ENCODE peak calls at places on chromosomes 13 and 19, in four cellular contexts. B is fibroblast of lung, E is HuH-7.5, L is neural crest cell. T is an unnamed sample.

GRCh38 chr13:110583178-110583865 is 21.8 kb upstream of the RAB20 start:
- DNase-seq in E (no peak), L (no peak), B (no peak), T (peak)

GRCh38 chr19:39402417-39403297 is 4.0 kb upstream of the ZFP36 start:
- DNase-seq in L (peak), B (peak), E (peak), T (peak)

GRCh38 chr19:16476401-16476800 is 4.6 kb upstream of the EPS15L1 start:
- DNase-seq in L (no peak), B (no peak), E (no peak), T (no peak)

GRCh38 chr19:4187313-4188122 is 5.0 kb downstream of the ANKRD24 start:
- DNase-seq in B (no peak), L (no peak), E (no peak), T (no peak)

GRCh38 chr13:43573361-43573740 is 213.4 kb downstream of the ENOX1 start:
- DNase-seq in L (no peak), E (no peak), B (no peak), T (no peak)

GRCh38 chr19:50657672-50658437 is 8.6 kb downstream of the C19orf81 start:
- DNase-seq in B (peak), L (peak), E (no peak), T (no peak)

GRCh38 chr13:48585456-48585840 is 52.6 kb upstream of the RCBTB2 start:
- DNase-seq in B (peak), E (no peak), L (peak), T (no peak)

GRCh38 chr19:18450934-18451836 is 13.3 kb upstream of the ISYNA1 start:
- DNase-seq in L (peak), B (peak), E (peak), T (no peak)

GRCh38 chr19:5128932-5129389 is 160.0 kb downstream of the KDM4B start:
- DNase-seq in B (peak), L (no peak), E (no peak), T (no peak)

GRCh38 chr19:4216832-4217231 is 12.5 kb upstream of the EBI3 start:
- DNase-seq in B (no peak), L (no peak), E (no peak), T (no peak)

GRCh38 chr19:18645035-18645511 is 8.2 kb downstream of the KLHL26 start:
- DNase-seq in E (no peak), L (no peak), B (no peak), T (no peak)

GRCh38 chr19:1806184-1807029 is 5.7 kb downstream of the ATP8B3 start:
- DNase-seq in B (no peak), L (no peak), E (no peak), T (no peak)

GRCh38 chr13:113652404-113653263 is 5.4 kb downstream of the ATP4B start:
- DNase-seq in L (no peak), B (no peak), E (no peak), T (peak)

GRCh38 chr13:77325371-77325941 is 1.4 kb downstream of the MYCBP2 start:
- DNase-seq in B (peak), E (no peak), L (no peak), T (no peak)

GRCh38 chr13:108920137-108920536 is 290.7 kb downstream of the MYO16 start:
- DNase-seq in B (no peak), E (no peak), L (no peak), T (no peak)

GRCh38 chr19:10503002-10503789 is at the start of gene KEAP1:
- DNase-seq in L (peak), B (peak), E (no peak), T (no peak)

GRCh38 chr19:17725422-17726078 is 6.3 kb downstream of the MAP1S start:
- DNase-seq in E (peak), B (no peak), L (no peak), T (no peak)

GRCh38 chr13:27472941-27473340 is 22.6 kb upstream of the MTIF3 start:
- DNase-seq in E (no peak), B (no peak), L (no peak), T (no peak)

GRCh38 chr19:46134527-46134926 is 10.0 kb upstream of the IGFL3 start:
- DNase-seq in L (no peak), E (no peak), B (peak), T (no peak)

GRCh38 chr19:811511-812048 is 10.2 kb downstream of the PLPPR3 start:
- DNase-seq in L (no peak), B (no peak), E (peak), T (no peak)

GRCh38 chr19:1952635-1953034 is 11.7 kb downstream of the CSNK1G2 start:
- DNase-seq in E (no peak), L (no peak), B (peak), T (no peak)

GRCh38 chr19:46559203-46559602 is 41.9 kb upstream of the CALM3 start:
- DNase-seq in L (no peak), E (no peak), B (no peak), T (no peak)

GRCh38 chr19:27718262-27718661 is 1494.7 kb downstream of the UQCRFS1 start:
- DNase-seq in L (no peak), E (no peak), B (no peak), T (no peak)

GRCh38 chr13:23450340-23451046 is 17.0 kb upstream of the SACS start:
- DNase-seq in B (no peak), L (no peak), E (no peak), T (no peak)

GRCh38 chr13:84630486-84630885 is 748.2 kb upstream of the SLITRK1 start:
- DNase-seq in E (no peak), L (no peak), B (no peak), T (no peak)

GRCh38 chr19:49779731-49780578 is 13.2 kb downstream of the AP2A1 start:
- DNase-seq in E (no peak), B (no peak), L (no peak), T (no peak)

GRCh38 chr13:44271031-44271433 is 102.6 kb upstream of the SERP2 start:
- DNase-seq in L (no peak), E (no peak), B (peak), T (no peak)

GRCh38 chr19:51219307-51219706 is 5.6 kb upstream of the CD33 start:
- DNase-seq in E (no peak), B (no peak), L (no peak), T (no peak)

GRCh38 chr19:17671906-17672305 is 16.2 kb downstream of the UNC13A start:
- DNase-seq in E (no peak), L (peak), B (peak), T (no peak)

GRCh38 chr19:10979950-10980349 is 19.1 kb downstream of the SMARCA4 start:
- DNase-seq in B (peak), E (no peak), L (no peak), T (no peak)

GRCh38 chr19:39359026-39359425 is 16.8 kb downstream of the SAMD4B start:
- DNase-seq in B (no peak), E (no peak), L (no peak), T (no peak)

GRCh38 chr13:21894091-21894490 is 223.2 kb downstream of the FGF9 start:
- DNase-seq in L (no peak), B (no peak), E (no peak), T (no peak)

GRCh38 chr19:39557791-39558622 is 18.0 kb upstream of the EID2 start:
- DNase-seq in B (no peak), L (no peak), E (no peak), T (no peak)

GRCh38 chr19:43527860-43528622 is 1.0 kb upstream of the ETHE1 start:
- DNase-seq in B (no peak), L (no peak), E (no peak), T (no peak)

GRCh38 chr13:25190256-25190655 is 18.2 kb upstream of the AMER2 start:
- DNase-seq in B (no peak), E (no peak), L (no peak), T (no peak)

GRCh38 chr19:58277748-58278147 is 1.0 kb upstream of the ZNF8 start:
- DNase-seq in B (peak), E (no peak), L (no peak), T (no peak)

GRCh38 chr13:35720690-35721554 is 244.4 kb upstream of the MAB21L1 start:
- DNase-seq in B (peak), L (peak), E (peak), T (peak)

GRCh38 chr13:106103779-106104178 is 431.7 kb downstream of the EFNB2 start:
- DNase-seq in E (no peak), L (no peak), B (no peak), T (no peak)

T was measured in mesenteric fat pad.